ENCODE peak calls at places on chromosome 17, in eight cellular contexts. M, D, Q, I, A, K, T and N are unnamed samples. For H3K9me3, H3K27me3 and H3K4me1, the result is how much of the 10 kb centered on the place peaks cover.

GRCh38 chr17:31289790-31290189 is 7.2 kb downstream of the OMG start:
- DNase-seq in M (no peak), D (peak), Q (no peak), I (no peak), A (no peak), K (no peak), T (no peak), N (no peak)

GRCh38 chr17:80939151-80940145 is 52.2 kb upstream of the CHMP6 start:
- DNase-seq in M (no peak), D (no peak), Q (no peak), I (no peak), A (no peak), K (no peak), T (no peak), N (peak)

GRCh38 chr17:33284022-33284421 is 9.1 kb downstream of the ASIC2 start:
- DNase-seq in M (peak), D (peak), Q (peak), I (no peak), A (peak), K (peak), T (no peak), N (peak)

GRCh38 chr17:38349097-38349904 is 2.3 kb upstream of the SOCS7 start:
- DNase-seq in M (peak), D (peak), Q (peak), I (no peak), A (peak), K (peak), T (peak), N (peak)

GRCh38 chr17:67374329-67375053 is 2.6 kb upstream of the PITPNC1 start:
- DNase-seq in M (peak), D (peak), Q (peak), I (no peak), A (no peak), K (peak), T (peak), N (peak)

GRCh38 chr17:50550661-50551432 is 3.9 kb downstream of the SPATA20 start:
- DNase-seq in M (peak), D (peak), Q (peak), I (no peak), A (no peak), K (peak), T (peak), N (peak)

GRCh38 chr17:30000755-30001257 is 59.4 kb downstream of the EFCAB5 start:
- DNase-seq in M (no peak), D (peak), Q (no peak), I (no peak), A (no peak), K (peak), T (no peak), N (no peak)

GRCh38 chr17:16942141-16943031 is 29.5 kb downstream of the TNFRSF13B start:
- DNase-seq in M (no peak), D (peak), Q (no peak), I (no peak), A (no peak), K (no peak), T (no peak), N (no peak)

GRCh38 chr17:38572665-38573365 is 32.9 kb downstream of the SRCIN1 start:
- DNase-seq in M (no peak), D (peak), Q (no peak), I (no peak), A (no peak), K (no peak), T (no peak), N (no peak)

GRCh38 chr17:10127819-10128375 is 70.5 kb downstream of the GAS7 start:
- DNase-seq in M (peak), D (peak), Q (peak), I (no peak), A (no peak), K (peak), T (peak), N (peak)

GRCh38 chr17:83154311-83155127 is 75.1 kb downstream of the METRNL start:
- DNase-seq in M (peak), D (no peak), Q (no peak), I (no peak), A (no peak), K (no peak), T (no peak), N (no peak)

GRCh38 chr17:50955160-50955559 is 89.0 kb upstream of the TOB1 start:
- DNase-seq in M (no peak), D (no peak), Q (no peak), I (no peak), A (no peak), K (no peak), T (no peak), N (no peak)

GRCh38 chr17:80882926-80883685 is 108.5 kb upstream of the CHMP6 start:
- DNase-seq in M (no peak), D (no peak), Q (no peak), I (no peak), A (no peak), K (no peak), T (peak), N (no peak)

GRCh38 chr17:75130632-75131277 is 787 bp downstream of the NT5C start:
- DNase-seq in M (peak), D (peak), Q (peak), I (no peak), A (no peak), K (peak), T (peak), N (peak)

GRCh38 chr17:12395733-12396354 is 269.8 kb upstream of the MYOCD start:
- DNase-seq in M (no peak), D (peak), Q (no peak), I (no peak), A (no peak), K (no peak), T (no peak), N (no peak)

GRCh38 chr17:31858647-31859486 is at the start of gene COPRS:
- DNase-seq in M (peak), D (peak), Q (peak), I (peak), A (peak), K (peak), T (peak), N (peak)

GRCh38 chr17:56925088-56925487 is 11.2 kb upstream of the TRIM25 start:
- DNase-seq in M (no peak), D (no peak), Q (no peak), I (no peak), A (no peak), K (no peak), T (no peak), N (no peak)
- H3K9me3 ChIP-seq in M (under half), D (under half), Q (under half), I (under half), A (under half), K (under half), T (under half), N (under half)

GRCh38 chr17:4642286-4642685 is 808 bp upstream of the ALOX15 start:
- DNase-seq in M (no peak), D (no peak), Q (no peak), I (no peak), A (no peak), K (no peak), T (no peak), N (no peak)

GRCh38 chr17:4643676-4644075 is 2.2 kb upstream of the ALOX15 start:
- DNase-seq in M (no peak), D (no peak), Q (no peak), I (no peak), A (no peak), K (no peak), T (no peak), N (no peak)

GRCh38 chr17:4645642-4646041 is 4.2 kb upstream of the ALOX15 start:
- DNase-seq in M (no peak), D (no peak), Q (no peak), I (no peak), A (no peak), K (no peak), T (no peak), N (no peak)

GRCh38 chr17:4636474-4637100 is 4.9 kb downstream of the ALOX15 start:
- DNase-seq in M (no peak), D (no peak), Q (no peak), I (no peak), A (no peak), K (no peak), T (no peak), N (no peak)

GRCh38 chr17:4641297-4642195 is at the start of gene ALOX15:
- DNase-seq in M (no peak), D (no peak), Q (no peak), I (no peak), A (no peak), K (no peak), T (no peak), N (no peak)
- H3K27me3 ChIP-seq in M (under half), D (half or more), Q (half or more), I (under half), A (under half), K (under half), T (half or more), N (under half)

GRCh38 chr17:78039581-78039980 is 81.1 kb downstream of the TNRC6C start:
- DNase-seq in M (no peak), D (no peak), Q (no peak), I (no peak), A (no peak), K (no peak), T (no peak), N (no peak)
- H3K4me1 ChIP-seq in M (under half), D (under half), Q (under half), I (under half), A (under half), K (under half), T (under half), N (under half)

GRCh38 chr17:21823130-21823529 is 130.8 kb downstream of the KCNJ18 start:
- DNase-seq in M (no peak), D (no peak), Q (no peak), I (no peak), A (no peak), K (no peak), T (no peak), N (no peak)
- H3K9me3 ChIP-seq in M (under half), D (under half), Q (under half), I (under half), A (under half), K (under half), T (under half), N (under half)

DNA sequence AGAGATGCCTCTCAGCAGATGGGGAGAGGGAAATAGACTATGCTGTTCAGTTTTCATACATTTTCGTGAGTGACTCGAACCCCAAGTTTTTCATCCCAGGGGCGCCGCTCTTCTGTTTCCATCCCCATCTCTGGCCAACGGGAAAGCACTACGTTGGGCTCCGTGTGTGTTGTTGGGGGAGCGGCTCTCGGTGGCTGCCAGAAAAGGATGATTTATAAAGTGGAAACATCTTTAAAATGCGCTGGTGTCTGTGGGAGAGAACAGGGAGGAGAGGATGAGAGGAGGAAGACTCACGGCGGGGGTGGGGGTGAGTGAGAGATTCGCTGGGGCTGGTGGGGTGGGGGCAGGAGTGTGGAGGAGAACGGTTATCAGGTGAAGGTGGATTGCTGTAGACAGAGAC is 5.8 kb downstream of the TBX4 start:
- DNase-seq in M (no peak), D (no peak), Q (no peak), I (no peak), A (no peak), K (no peak), T (no peak), N (no peak)
- H3K27me3 ChIP-seq in M (under half), D (half or more), Q (half or more), I (under half), A (under half), K (under half), T (half or more), N (under half)

DNA sequence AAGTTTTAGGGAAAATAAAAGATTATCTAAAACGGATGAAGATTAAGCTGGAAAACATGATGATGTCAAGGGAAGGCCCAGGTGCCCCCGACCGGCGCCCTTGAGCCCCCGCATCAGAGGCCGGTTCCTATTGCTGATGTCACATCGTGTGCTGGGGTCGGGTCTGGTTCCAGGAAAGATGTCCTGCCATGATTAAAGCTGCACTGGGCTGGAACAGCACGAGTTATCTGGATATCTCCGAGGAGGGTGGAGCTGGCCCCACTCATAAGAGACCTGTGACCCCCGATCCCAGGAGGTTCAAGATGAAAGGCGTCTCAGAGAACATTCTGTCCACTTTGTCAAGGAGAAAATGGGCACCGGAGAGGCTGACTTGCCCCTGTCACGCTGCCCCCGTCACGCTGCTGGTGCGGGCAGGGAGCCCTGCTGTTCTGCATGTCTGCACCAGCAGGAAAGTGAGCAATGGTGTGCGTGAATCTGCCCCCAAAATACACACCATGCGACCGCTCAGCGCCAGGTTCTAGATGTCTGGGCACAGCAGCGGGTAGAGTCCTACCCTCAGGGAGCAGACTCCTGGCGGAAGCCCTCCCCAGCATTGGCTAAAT is 53.0 kb downstream of the ENGASE start:
- DNase-seq in M (no peak), D (no peak), Q (no peak), I (no peak), A (no peak), K (no peak), T (no peak), N (no peak)
- H3K4me1 ChIP-seq in M (under half), D (under half), Q (under half), I (under half), A (under half), K (under half), T (under half), N (under half)

DNA sequence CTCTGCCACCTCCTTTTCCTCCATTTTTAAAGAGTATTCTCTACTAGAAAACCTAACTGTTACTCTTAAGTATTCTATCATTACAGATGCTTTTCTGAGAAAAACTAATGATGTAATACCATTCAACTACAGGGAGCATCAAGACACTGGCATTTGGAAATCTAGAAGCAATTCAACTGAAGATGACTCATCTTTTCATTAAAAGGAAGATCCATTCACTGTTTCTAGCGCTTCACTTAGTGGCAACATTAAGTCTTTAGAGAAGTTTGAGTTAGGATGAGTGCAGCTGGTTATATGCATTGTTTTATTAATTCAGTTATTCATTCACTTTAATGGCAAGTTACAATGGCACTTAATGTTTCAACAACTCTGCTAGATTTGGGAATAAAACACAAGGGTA is 61.6 kb downstream of the KCNJ2 start:
- DNase-seq in M (no peak), D (peak), Q (no peak), I (no peak), A (no peak), K (peak), T (no peak), N (no peak)
- H3K9me3 ChIP-seq in M (under half), D (under half), Q (under half), I (under half), A (under half), K (under half), T (under half), N (under half)

GRCh38 chr17:48570325-48571023 is 7.7 kb downstream of the HOXB4 start:
- DNase-seq in M (no peak), D (peak), Q (no peak), I (no peak), A (no peak), K (peak), T (no peak), N (peak)
- H3K27me3 ChIP-seq in M (under half), D (under half), Q (half or more), I (under half), A (under half), K (under half), T (half or more), N (under half)

GRCh38 chr17:8412089-8412488 is 14.5 kb upstream of the RNF222 start:
- DNase-seq in M (no peak), D (no peak), Q (no peak), I (no peak), A (no peak), K (no peak), T (no peak), N (no peak)

GRCh38 chr17:8409966-8410881 is 12.6 kb upstream of the RNF222 start:
- DNase-seq in M (peak), D (peak), Q (peak), I (no peak), A (peak), K (peak), T (peak), N (peak)

GRCh38 chr17:8408371-8408770 is 10.7 kb upstream of the RNF222 start:
- DNase-seq in M (no peak), D (no peak), Q (no peak), I (no peak), A (no peak), K (no peak), T (no peak), N (no peak)

GRCh38 chr17:8413321-8413720 is 15.7 kb upstream of the RNF222 start:
- DNase-seq in M (no peak), D (no peak), Q (no peak), I (no peak), A (no peak), K (no peak), T (no peak), N (no peak)

GRCh38 chr17:8410882-8411238 is 13.2 kb upstream of the RNF222 start:
- DNase-seq in M (no peak), D (no peak), Q (no peak), I (no peak), A (no peak), K (no peak), T (no peak), N (no peak)
- H3K4me1 ChIP-seq in M (under half), D (under half), Q (under half), I (under half), A (under half), K (under half), T (under half), N (under half)

GRCh38 chr17:21296097-21297025 is 11.8 kb downstream of the MAP2K3 start:
- DNase-seq in M (peak), D (peak), Q (no peak), I (no peak), A (no peak), K (no peak), T (no peak), N (no peak)
- H3K9me3 ChIP-seq in M (under half), D (under half), Q (under half), I (under half), A (under half), K (under half), T (under half), N (under half)